ENCODE peak calls at places on chromosome 16, in seven cellular contexts. J is AG09319, X is Caco-2, E is lower leg skin, B is left ventricle myocardium inferior, L is neural crest cell, D is B cell. Z is an unnamed sample.

GRCh38 chr16:75086281-75086680 is 30.3 kb downstream of the LDHD start:
- DNase-seq in B (no peak), L (no peak), X (no peak), D (no peak), E (no peak), J (no peak), Z (no peak)

GRCh38 chr16:2053211-2053610 is 5.4 kb downstream of the TSC2 start:
- DNase-seq in L (no peak), D (no peak), B (no peak), X (no peak), E (no peak), J (no peak), Z (no peak)

GRCh38 chr16:31093132-31093703 is 1.4 kb downstream of the VKORC1 start:
- DNase-seq in E (no peak), J (no peak), D (peak), X (peak), B (no peak), L (no peak), Z (peak)

GRCh38 chr16:69921125-69921524 is 30.0 kb upstream of the CLEC18A start:
- DNase-seq in B (no peak), J (no peak), X (no peak), E (no peak), D (no peak), L (no peak), Z (no peak)

GRCh38 chr16:10495031-10495345 is 85.4 kb downstream of the EMP2 start:
- DNase-seq in D (no peak), J (no peak), X (no peak), L (no peak), B (no peak), E (no peak), Z (no peak)

GRCh38 chr16:15807603-15808009 is 49.2 kb downstream of the MYH11 start:
- DNase-seq in E (no peak), J (no peak), X (no peak), L (no peak), B (no peak), D (no peak), Z (no peak)

GRCh38 chr16:75644240-75645012 is 3.0 kb downstream of the KARS1 start:
- DNase-seq in E (no peak), L (no peak), B (no peak), D (no peak), J (no peak), X (no peak), Z (no peak)

GRCh38 chr16:51981725-51982124 is 565.2 kb downstream of the TOX3 start:
- DNase-seq in X (no peak), E (no peak), D (no peak), L (no peak), J (no peak), B (no peak), Z (no peak)

DNA sequence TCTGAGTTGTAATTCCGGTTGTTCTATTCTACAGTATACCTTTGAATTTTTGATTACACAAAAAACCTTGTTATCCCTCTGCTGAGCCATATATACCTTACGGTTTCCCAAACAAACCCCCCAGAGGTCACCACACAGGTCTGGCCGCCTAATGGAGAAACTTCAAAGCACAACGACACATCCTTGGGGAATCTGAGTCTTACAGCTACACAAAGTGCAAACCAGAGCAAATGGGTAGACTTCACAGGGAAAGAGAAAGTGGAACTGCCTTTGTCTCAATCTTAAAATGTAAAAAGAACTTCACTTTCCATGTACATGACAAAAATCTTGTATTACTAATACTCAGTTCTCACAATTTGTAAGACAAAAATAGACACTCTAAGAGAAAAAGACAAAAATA is 2.7 kb downstream of the FBXO31 start:
- DNase-seq in L (no peak), E (no peak), D (no peak), B (no peak), J (no peak), X (no peak), Z (no peak)
- TF ChIP-seq CTCF in L (no peak), E (no peak), D (no peak), B (no peak), J (no peak), X (no peak), Z (no peak)

GRCh38 chr16:3266873-3267537 is 10.6 kb upstream of the MEFV start:
- DNase-seq in B (no peak), D (no peak), X (no peak), J (peak), L (no peak), E (no peak), Z (peak)

GRCh38 chr16:3268294-3268693 is 11.9 kb upstream of the MEFV start:
- DNase-seq in X (no peak), L (no peak), J (no peak), E (no peak), B (no peak), D (no peak), Z (no peak)

GRCh38 chr16:3259829-3260228 is 3.4 kb upstream of the MEFV start:
- DNase-seq in E (no peak), B (no peak), D (no peak), X (no peak), L (no peak), J (no peak), Z (no peak)

GRCh38 chr16:3262517-3262916 is 6.1 kb upstream of the MEFV start:
- DNase-seq in X (no peak), B (no peak), L (no peak), D (no peak), E (no peak), J (no peak), Z (no peak)

DNA sequence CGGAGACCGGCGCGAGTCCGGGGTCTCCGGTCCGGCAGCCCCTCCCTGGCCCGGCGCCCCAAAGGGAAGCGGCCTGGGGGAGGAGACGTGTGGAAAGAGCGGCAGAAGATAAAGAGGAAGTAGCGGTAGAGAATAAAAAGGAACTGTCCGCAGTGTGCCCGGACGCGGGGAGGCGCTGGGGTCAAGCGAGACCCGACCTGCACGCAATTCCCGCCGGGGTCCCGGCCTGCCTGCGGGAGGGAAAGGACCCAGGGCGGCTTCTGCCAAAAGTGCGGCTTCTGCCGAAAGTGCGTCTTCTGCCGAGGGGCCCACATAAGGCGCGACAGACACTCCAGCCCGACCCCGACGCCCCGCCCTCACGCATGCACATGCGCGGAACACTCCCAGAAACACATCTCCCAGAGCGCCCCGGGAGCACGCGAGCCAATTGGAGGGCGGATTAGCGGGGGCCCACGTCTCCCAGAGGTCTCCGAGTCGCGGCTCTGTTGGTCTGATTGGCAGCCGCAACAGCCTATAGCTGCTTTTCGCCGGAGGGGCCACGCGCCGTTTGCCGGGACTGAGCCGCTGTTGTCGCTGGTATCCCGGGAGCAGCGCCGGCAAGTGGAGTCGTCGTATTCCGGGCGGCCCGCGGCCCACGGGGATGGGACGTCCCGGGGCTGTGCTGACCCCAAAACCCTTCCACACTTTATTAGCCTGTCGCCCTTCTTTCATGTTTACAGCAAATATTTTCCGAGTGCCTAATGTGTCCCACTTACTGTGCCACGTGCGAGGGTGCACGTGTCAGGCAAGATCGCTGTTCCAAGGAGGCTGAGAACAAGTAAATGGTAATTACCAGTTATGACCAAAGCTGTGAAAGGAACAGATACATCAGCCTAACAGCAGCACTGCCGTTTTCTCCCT is 8.0 kb upstream of the MEFV start:
- DNase-seq in B (peak), E (peak), L (peak), D (peak), X (peak), J (peak), Z (peak)
- TF ChIP-seq CTCF in B (peak), E (no peak), L (peak), D (peak), X (no peak), J (peak), Z (no peak)

GRCh38 chr16:66551362-66551761 is 1.0 kb upstream of the CKLF start:
- DNase-seq in J (no peak), B (no peak), E (no peak), L (peak), D (peak), X (peak), Z (peak)

GRCh38 chr16:66548068-66548467 is 1.9 kb downstream of the TK2 start:
- DNase-seq in L (no peak), E (peak), X (no peak), B (no peak), D (no peak), J (no peak), Z (no peak)

GRCh38 chr16:66547101-66547989 is 2.6 kb downstream of the TK2 start:
- DNase-seq in J (no peak), D (no peak), E (peak), L (no peak), X (no peak), B (no peak), Z (no peak)

GRCh38 chr16:66548868-66549267 is 1.1 kb downstream of the TK2 start:
- DNase-seq in E (no peak), X (no peak), B (no peak), D (no peak), J (no peak), L (no peak), Z (no peak)

DNA sequence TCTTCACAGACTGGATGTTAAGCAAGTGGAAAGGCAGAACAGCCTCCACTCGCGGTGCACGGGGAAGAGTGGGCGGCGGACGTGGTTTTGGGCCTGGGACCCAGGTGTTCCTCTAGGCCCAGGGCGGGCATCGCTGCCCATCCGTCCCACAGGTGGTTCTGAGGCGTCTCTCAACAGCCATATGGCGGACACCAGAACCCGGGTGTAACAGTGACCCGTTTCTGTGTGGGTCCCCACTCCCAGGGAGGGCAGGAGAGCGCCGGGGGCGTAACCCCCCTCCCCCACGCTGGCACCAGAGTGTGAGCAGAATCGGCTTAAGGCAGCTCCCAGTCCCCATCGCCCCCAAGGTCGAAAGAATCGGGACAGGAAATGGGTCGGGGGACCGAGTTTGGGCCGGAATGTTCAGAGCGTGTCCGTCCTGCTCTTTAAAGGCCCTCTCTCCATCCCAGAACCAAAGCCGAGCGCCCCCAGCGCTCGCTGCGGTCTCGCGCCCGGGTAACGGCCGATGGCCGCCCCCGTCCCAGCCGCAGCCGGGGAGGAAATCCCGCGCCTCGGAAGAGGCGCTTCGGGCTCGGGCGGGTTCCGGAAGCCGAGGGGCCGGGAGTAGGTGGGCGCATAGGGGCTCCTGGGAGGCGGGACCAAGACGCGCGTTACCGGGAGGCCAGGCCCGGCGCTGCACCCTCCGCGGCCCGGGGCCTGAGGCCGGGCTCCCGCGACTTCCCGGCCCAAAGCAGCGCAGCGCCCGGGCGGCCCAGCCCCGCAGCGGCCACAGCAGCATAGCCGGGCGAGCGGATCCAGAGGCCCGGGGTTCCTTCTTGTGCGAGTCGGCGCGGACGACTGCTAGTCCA is at the start of gene TK2:
- DNase-seq in D (peak), B (peak), E (peak), L (peak), X (peak), J (no peak), Z (peak)
- TF ChIP-seq CTCF in D (no peak), B (peak), E (no peak), L (no peak), X (no peak), J (no peak), Z (no peak)

DNA sequence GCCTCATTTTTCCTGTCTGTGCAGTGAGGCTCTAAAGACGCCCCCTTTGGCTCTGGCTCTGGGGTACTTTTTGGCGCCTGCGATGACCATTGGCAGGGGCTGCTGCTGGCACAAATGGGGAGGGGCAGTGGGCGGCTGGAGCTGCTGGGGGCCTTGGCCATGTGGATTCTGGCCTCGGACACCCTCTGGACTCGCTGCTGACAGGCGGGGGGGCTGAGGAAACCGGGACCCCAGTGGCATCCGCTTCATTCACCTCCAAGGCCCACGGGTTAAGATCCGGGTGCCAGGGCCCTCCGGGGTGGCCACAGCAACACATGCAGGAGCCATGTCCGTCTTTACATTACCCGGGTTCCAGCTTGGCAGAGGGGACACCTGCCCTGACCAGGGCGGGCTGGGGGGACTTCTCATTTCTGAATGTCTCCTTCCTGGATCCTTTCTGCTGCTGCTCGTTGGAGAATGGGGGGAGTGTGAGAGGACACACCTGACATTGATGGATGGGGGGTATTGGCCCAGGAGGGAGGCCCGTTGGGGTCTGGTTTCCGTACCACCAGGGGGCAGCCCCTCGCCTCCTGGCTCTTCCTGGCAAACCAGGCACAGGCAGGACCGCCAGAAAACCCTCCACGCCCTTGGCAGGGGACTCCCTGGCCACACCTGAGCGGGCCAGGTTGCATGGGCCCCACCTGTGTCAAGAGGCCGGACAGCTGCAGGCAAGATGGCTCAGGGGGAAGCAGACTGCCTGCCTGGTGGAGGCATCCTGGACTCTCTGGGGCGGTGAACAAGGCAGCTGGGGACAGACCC is 21.8 kb downstream of the GSE1 start:
- DNase-seq in D (no peak), L (no peak), E (no peak), X (no peak), B (no peak), J (no peak), Z (peak)
- TF ChIP-seq CTCF in D (no peak), L (peak), E (no peak), X (peak), B (peak), J (no peak), Z (peak)

DNA sequence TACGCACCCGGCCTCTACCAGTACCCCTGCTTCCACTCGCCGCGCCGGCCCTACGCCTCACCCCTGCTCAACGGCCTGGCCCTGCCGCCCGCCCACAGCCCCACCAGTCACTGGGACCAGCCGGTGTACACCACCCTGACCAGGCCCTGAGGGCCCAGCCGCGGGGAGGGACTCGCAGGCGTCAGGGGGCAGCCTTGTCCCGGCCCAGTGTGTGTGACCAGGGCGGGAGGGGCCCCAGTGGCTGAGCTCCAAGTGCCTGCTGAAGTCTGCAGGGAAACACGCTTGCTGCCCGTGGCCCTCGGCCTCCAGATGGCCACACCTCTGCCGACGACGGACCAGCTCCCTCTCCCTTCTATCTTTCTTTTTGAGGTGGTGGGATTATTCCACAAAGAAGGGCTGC is 3.7 kb downstream of the SOX8 start:
- DNase-seq in X (no peak), D (no peak), E (no peak), B (no peak), L (no peak), J (no peak), Z (no peak)
- TF ChIP-seq CTCF in X (no peak), D (no peak), E (no peak), B (no peak), L (no peak), J (no peak), Z (no peak)

DNA sequence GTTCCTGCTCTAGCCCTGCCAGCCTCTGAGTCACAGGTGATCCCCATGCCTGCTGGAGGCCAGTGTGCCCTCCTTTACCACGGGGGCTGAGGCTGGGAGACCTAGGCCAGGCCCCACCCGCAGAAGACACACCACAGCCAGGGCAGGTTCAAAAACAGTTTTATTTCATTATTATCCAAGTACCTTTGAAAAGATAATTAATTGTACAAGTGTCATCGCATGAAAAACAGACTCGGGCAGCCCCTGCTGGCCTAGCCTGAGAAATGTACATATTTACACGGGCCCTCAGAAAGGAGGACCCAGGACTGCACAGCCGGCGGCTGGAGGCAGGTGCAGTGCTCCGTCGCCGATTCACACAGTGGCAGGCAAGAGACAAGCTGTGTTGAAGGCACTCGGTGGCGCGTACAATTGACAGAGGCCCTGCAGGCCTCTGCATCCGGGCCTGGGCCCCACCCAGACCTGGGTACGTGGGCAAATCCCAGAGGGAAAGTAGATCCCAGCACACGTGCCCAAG is 4.4 kb downstream of the PDIA2 start:
- DNase-seq in L (no peak), X (no peak), J (no peak), E (no peak), B (no peak), D (no peak), Z (no peak)
- TF ChIP-seq CTCF in L (no peak), X (no peak), J (no peak), E (no peak), B (no peak), D (no peak), Z (no peak)

GRCh38 chr16:80819988-80820387 is 15.6 kb upstream of the CDYL2 start:
- DNase-seq in B (no peak), D (no peak), X (no peak), E (no peak), L (no peak), J (no peak), Z (no peak)

GRCh38 chr16:80825365-80825758 is 21.0 kb upstream of the CDYL2 start:
- DNase-seq in E (no peak), B (no peak), L (no peak), D (no peak), X (no peak), J (no peak), Z (no peak)

GRCh38 chr16:80827007-80827406 is 22.6 kb upstream of the CDYL2 start:
- DNase-seq in B (no peak), J (no peak), E (no peak), L (no peak), X (no peak), D (no peak), Z (no peak)

GRCh38 chr16:80828495-80828894 is 24.1 kb upstream of the CDYL2 start:
- DNase-seq in E (no peak), X (no peak), L (no peak), D (no peak), J (no peak), B (no peak), Z (no peak)

GRCh38 chr16:80824623-80825364 is 20.4 kb upstream of the CDYL2 start:
- DNase-seq in B (no peak), X (no peak), E (no peak), D (peak), L (peak), J (peak), Z (peak)
- TF ChIP-seq CTCF in B (peak), X (peak), E (no peak), D (peak), L (peak), J (peak), Z (peak)

GRCh38 chr16:46927273-46927672 is 43.1 kb downstream of the GPT2 start:
- DNase-seq in X (no peak), B (peak), L (no peak), E (no peak), J (no peak), D (no peak), Z (no peak)

GRCh38 chr16:46926470-46927225 is 42.5 kb downstream of the GPT2 start:
- DNase-seq in L (no peak), B (no peak), J (no peak), D (no peak), X (no peak), E (no peak), Z (no peak)

GRCh38 chr16:46928811-46929210 is 44.6 kb downstream of the GPT2 start:
- DNase-seq in J (no peak), E (no peak), X (no peak), B (no peak), D (no peak), L (no peak), Z (no peak)

GRCh38 chr16:46930861-46931260 is 42.6 kb downstream of the DNAJA2 start:
- DNase-seq in E (no peak), D (no peak), B (no peak), J (no peak), X (no peak), L (no peak), Z (no peak)

GRCh38 chr16:46929378-46930332 is 43.8 kb downstream of the DNAJA2 start:
- DNase-seq in L (peak), E (peak), D (peak), X (no peak), J (no peak), B (peak), Z (peak)
- TF ChIP-seq CTCF in L (peak), E (no peak), D (peak), X (peak), J (peak), B (peak), Z (peak)

DNA sequence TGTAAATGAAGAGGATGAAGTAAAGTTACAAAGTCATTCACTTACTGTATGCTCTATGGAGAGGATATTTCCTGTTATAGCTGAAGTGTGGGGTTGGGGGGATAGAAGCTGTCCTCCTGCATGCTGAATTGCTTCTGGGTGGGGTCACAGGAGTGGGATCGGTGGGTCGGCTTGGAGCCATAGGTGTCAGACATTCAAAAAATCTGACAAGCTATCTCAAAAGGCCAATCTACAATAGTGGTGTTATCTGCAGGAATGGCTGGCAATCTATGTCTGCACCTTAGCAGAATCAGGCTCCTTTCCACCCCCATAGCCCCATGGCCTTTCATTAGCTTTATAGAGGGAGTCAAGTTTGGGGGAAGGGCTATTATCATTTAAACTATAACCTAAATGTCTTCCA is 104.9 kb downstream of the ABCC12 start:
- DNase-seq in J (no peak), E (peak), B (no peak), D (no peak), L (no peak), X (no peak), Z (no peak)
- TF ChIP-seq CTCF in J (no peak), E (no peak), B (no peak), D (no peak), L (no peak), X (no peak), Z (no peak)

Z was measured in Calu3.